ENCODE peak calls at places on chromosomes 5 and 9, in four cellular contexts. A is fibroblast of lung; G is CD8-positive, alpha-beta T cell; C is astrocyte. E is an unnamed sample.

GRCh38 chr5:102090770-102091169 is 205.3 kb downstream of the SLCO4C1 start:
- DNase-seq in A (no peak), G (no peak), C (no peak), E (peak; percentile 12)

GRCh38 chr5:132876020-132876759 is 2.7 kb downstream of the LEAP2 start:
- DNase-seq in A (no peak), G (no peak), C (peak; percentile 53), E (no peak)

GRCh38 chr5:6321078-6321477 is 57.3 kb downstream of the MED10 start:
- DNase-seq in A (no peak), G (no peak), C (no peak), E (no peak)

GRCh38 chr9:74645007-74645639 is 148.0 kb downstream of the RORB start:
- DNase-seq in A (no peak), G (no peak), C (no peak), E (no peak)

GRCh38 chr5:757346-757930 is 27.1 kb downstream of the ZDHHC11B start:
- DNase-seq in A (no peak), G (no peak), C (no peak), E (no peak)

GRCh38 chr9:96449522-96449843 is 486 bp upstream of the HABP4 start:
- DNase-seq in A (no peak), G (no peak), C (peak; percentile 10), E (no peak)

GRCh38 chr9:129626944-129627297 is 958 bp downstream of the NTMT1 start:
- DNase-seq in A (peak; percentile 33), G (no peak), C (peak; percentile 83), E (no peak)

GRCh38 chr5:153974131-153974812 is 64.4 kb downstream of the FAM114A2 start:
- DNase-seq in A (peak; percentile 59), G (no peak), C (no peak), E (no peak)

GRCh38 chr5:129048509-129048908 is 46.0 kb upstream of the ISOC1 start:
- DNase-seq in A (no peak), G (no peak), C (no peak), E (no peak)

GRCh38 chr9:137534256-137535119 is 15.7 kb downstream of the PNPLA7 start:
- DNase-seq in A (peak; percentile 69), G (no peak), C (peak; percentile 41), E (no peak)

GRCh38 chr9:135479469-135480052 is at the start of gene PPP1R26:
- DNase-seq in A (no peak), G (no peak), C (no peak), E (peak; percentile 25)

GRCh38 chr5:178699854-178700253 is 30.6 kb downstream of the ZNF354A start:
- DNase-seq in A (no peak), G (no peak), C (no peak), E (no peak)

GRCh38 chr5:75720882-75721281 is 3.6 kb upstream of the POC5 start:
- DNase-seq in A (no peak), G (no peak), C (no peak), E (no peak)

GRCh38 chr5:54644226-54644625 is 126.7 kb downstream of the SNX18 start:
- DNase-seq in A (peak; percentile 67), G (no peak), C (peak; percentile 91), E (no peak)

GRCh38 chr5:176646049-176646706 is 1.1 kb upstream of the TSPAN17 start:
- DNase-seq in A (no peak), G (no peak), C (no peak), E (no peak)

GRCh38 chr5:176647870-176648466 is 684 bp downstream of the TSPAN17 start:
- DNase-seq in A (no peak), G (no peak), C (no peak), E (no peak)

GRCh38 chr5:176648467-176649194 is 1.3 kb downstream of the TSPAN17 start:
- DNase-seq in A (no peak), G (no peak), C (no peak), E (no peak)

GRCh38 chr5:176646707-176647029 is 616 bp upstream of the TSPAN17 start:
- DNase-seq in A (no peak), G (no peak), C (no peak), E (no peak)

DNA sequence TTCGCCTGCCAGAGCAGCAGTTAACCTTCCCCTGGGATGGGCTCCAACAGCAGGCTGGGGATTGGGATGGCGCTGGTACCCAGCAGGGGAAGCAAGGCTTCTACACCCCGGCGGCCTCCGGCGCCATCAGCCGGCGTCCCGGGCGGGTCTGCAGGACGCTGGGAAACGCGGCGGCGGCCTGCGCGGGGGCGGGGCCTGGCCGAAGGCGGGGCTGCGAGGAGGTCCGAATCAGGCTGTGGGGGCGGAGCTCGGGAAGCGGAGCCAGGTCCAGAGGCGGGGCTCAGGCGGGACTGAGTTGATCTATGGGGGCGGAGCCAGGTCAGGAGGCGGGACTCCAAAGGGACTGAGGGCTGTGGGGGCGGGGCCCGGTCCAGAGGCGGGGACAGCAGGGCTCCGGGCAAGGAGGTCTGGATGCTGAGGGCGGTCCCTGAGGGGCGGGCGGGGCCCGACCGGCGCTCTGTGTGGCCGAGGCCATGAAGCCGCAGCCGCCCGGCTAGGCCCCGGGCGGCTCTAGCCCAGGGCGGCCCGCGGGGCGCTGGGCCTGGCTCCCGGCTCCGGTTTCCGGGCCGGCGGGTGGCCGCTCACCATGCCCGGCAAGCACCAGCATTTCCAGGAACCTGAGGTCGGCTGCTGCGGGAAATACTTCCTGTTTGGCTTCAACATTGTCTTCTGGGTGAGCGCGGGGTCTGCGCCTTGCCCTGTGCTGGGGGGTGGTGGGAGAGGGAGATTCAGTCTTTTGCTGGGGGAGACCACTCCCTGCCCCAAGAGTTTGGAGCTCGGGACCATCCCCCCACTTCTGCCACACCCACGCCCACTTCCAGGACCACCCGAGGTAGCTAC is at the start of gene TSPAN17:
- DNase-seq in A (peak; percentile 99), G (peak; percentile 99), C (peak; percentile 88), E (peak; percentile 100)
- TF ChIP-seq CTCF in A (peak; percentile 22), G (no peak), C (no peak), E (no peak)

DNA sequence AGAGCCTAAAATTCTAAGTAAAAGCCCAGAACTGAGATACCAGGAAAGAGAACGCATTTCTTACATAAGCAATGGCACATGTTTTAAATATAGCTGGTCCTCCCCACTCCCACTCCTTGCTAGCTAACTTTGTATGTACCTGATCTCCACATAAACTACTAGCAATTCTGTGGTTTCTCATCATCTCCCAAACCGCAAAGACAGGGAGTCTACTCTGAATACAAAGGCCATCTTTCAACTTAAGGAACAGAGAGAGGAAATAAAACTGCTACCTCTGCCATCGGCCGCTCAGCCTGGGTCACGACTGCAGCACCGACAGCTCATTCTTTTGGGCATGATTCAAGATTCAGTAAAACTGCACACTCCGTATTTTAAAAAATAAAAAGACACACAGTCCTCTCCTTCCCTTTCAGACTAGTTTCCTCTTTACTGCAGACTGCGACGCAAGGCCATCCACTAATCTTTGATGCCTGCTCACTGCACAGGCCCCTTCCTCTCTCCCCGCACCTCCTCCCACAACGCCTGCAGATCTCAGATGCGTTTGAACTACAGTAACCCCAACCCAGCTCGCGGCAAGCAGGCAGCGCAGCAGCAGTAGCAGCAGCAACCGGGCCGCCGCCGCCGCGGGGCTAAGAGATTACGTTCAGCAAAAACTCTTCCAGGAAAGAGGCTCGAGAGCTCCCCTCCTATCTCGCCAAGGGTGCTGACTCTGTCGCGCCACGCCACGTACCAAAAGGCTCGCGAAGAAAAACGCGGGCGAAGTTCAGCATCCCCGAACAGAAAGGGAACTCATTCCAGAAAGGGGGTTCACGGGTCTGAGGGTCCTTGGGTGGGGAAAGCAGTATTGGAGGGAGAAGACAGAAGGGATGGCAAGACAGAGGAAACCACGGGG is 1.5 kb downstream of the RNF145 start:
- DNase-seq in A (peak; percentile 74), G (peak; percentile 69), C (peak; percentile 89), E (peak; percentile 44)
- TF ChIP-seq CTCF in A (no peak), G (no peak), C (no peak), E (no peak)

DNA sequence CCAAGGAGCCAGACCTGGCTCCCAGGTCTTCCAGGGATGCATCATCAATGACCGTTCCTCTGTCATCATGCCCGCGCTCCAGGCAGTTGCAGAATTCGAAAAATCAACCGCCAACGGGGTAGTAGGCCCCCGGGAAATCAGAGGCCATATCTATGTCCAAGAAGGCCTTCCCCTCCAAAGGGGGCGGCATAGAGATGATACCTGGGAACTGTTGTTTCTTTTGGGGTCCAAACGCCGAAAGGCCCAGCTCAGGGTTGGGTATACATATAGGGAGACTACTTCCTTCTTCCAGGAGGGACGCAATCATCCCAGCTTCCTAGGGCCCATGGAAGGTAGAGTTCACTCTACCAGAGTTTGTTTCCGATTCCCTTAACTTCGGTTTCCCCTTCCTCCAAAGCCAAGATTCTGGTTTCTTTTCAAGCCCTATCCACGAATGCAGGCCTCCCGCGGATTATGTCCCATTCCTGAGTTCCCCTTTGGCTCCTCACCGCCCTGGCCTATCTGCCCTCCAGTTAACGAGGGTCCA is 754 bp downstream of the DCAF12 start:
- DNase-seq in A (peak; percentile 21), G (no peak), C (peak; percentile 25), E (no peak)
- TF ChIP-seq CTCF in A (peak; percentile 13), G (no peak), C (no peak), E (no peak)

DNA sequence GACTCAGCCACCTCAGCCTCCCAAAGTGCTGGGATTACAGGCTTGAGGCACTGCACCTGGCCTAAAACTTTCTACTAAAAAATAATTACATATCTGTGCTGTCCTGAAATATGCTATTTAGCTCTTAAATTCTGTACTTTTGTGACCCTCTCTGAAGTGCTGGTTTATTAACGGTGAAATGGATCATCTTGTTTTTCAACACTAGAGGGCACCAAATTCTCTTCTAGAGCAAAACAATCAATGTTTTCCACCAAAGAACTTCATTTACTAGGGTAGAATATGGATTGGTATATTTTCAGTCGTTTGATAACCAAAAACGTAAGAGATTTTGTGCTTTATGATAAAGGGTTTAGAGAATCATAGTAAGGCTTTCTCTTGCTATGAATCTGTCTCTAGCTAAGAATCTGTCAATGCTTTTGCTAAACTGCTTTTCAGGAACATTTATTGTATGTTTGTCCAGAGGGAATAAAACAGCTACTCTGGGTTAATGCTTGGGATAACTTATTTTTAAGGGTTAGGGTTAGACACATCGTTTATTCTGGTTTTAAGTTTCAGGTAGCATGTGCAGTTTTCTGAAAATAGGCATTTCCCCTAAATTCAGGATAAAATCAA is 63.6 kb downstream of the RNF180 start:
- DNase-seq in A (peak; percentile 60), G (no peak), C (peak; percentile 9), E (no peak)
- TF ChIP-seq CTCF in A (peak; percentile 63), G (peak; percentile 38), C (peak; percentile 71), E (peak; percentile 88)

DNA sequence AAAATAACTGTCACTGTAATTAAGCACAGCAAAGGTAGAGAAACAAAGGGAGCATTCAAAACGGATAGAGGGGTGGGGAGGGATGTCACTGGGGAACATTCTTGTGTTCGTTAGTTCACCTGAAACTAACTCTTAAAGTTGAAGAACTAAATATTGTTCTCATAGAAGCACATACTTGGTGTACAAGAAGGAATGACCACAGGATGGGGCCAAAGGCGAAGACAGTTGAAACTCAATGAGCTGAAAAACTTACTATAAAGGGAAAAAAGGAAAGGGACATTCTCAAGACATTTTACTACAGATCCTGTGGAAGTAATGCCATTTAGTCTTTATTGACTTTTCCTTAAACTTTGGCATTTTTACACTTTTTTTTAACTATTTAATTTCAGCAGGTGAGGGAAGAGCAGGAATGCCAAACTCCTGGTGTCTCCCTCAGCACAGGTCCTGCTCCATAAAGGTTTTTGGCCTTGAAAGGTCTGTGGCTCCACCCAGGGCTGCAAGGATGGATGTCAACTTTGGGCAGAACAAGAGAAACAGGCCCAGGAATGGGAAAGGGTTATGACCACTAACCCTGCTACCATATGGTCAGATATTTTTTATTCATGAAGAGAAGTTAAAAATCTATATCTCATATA is 197.6 kb upstream of the RASA1 start:
- DNase-seq in A (peak; percentile 77), G (no peak), C (peak; percentile 51), E (no peak)
- TF ChIP-seq CTCF in A (peak; percentile 58), G (no peak), C (peak; percentile 47), E (peak; percentile 31)